ENCODE peak calls at places on chromosomes 16 and 17, in ten cellular contexts. M is progenitor cell of endocrine pancreas; J is GM13977; W is activated CD8-positive, alpha-beta memory T cell treated with anti-CD3 and anti-CD28 coated beads for 24 hours; A is stomach; N is COLO829; H is activated naive CD4-positive, alpha-beta T cell; X is stimulated activated CD8-positive, alpha-beta memory T cell treated with anti-CD3 and anti-CD28 coated beads, Interleukin-15, amount 100 ng/mL, for 1 hour; Y is stimulated activated CD4-positive, alpha-beta T cell treated with anti-CD3 and anti-CD28 coated beads, TNF-alpha, amount 100 ng/mL, for 1 hour; V is EL. B is an unnamed sample.

GRCh38 chr16:53090591-53091507 is 36.1 kb downstream of the CHD9 start:
- DNase-seq in M (no peak), J (no peak), W (no peak), A (peak), N (no peak), H (no peak), X (no peak), Y (no peak), V (peak), B (peak)

GRCh38 chr16:25868966-25869365 is 177.2 kb downstream of the HS3ST4 start:
- DNase-seq in M (no peak), J (no peak), W (no peak), A (no peak), N (no peak), H (no peak), X (no peak), Y (no peak), V (no peak), B (no peak)

GRCh38 chr17:42937712-42938596 is 26.3 kb downstream of the AARSD1 start:
- DNase-seq in M (peak), J (peak), W (no peak), A (no peak), N (peak), H (no peak), X (no peak), Y (no peak), V (peak), B (peak)

GRCh38 chr16:73329363-73330306 is 281.7 kb upstream of the ZFHX3 start:
- DNase-seq in M (no peak), J (no peak), W (no peak), A (no peak), N (peak), H (no peak), X (no peak), Y (no peak), V (no peak), B (no peak)

GRCh38 chr16:46947900-46948547 is 25.4 kb downstream of the DNAJA2 start:
- DNase-seq in M (no peak), J (peak), W (no peak), A (peak), N (peak), H (no peak), X (no peak), Y (no peak), V (peak), B (peak)

GRCh38 chr16:86379505-86379846 is 130.9 kb upstream of the FOXF1 start:
- DNase-seq in M (no peak), J (no peak), W (no peak), A (no peak), N (no peak), H (no peak), X (no peak), Y (no peak), V (peak), B (no peak)

GRCh38 chr17:57284583-57284982 is 28.3 kb downstream of the MSI2 start:
- DNase-seq in M (no peak), J (peak), W (no peak), A (no peak), N (no peak), H (no peak), X (no peak), Y (no peak), V (no peak), B (no peak)

GRCh38 chr17:59914274-59914854 is 21.4 kb downstream of the RPS6KB1 start:
- DNase-seq in M (no peak), J (peak), W (no peak), A (no peak), N (peak), H (no peak), X (no peak), Y (no peak), V (peak), B (peak)

GRCh38 chr17:15350777-15351486 is 9.5 kb upstream of the TEKT3 start:
- DNase-seq in M (no peak), J (no peak), W (no peak), A (no peak), N (no peak), H (no peak), X (no peak), Y (no peak), V (no peak), B (no peak)

GRCh38 chr17:75273968-75274708 is 3.1 kb upstream of the MIF4GD start:
- DNase-seq in M (no peak), J (no peak), W (no peak), A (no peak), N (no peak), H (no peak), X (no peak), Y (no peak), V (peak), B (no peak)

GRCh38 chr17:3722716-3723115 is 987 bp upstream of the HASPIN start:
- DNase-seq in M (no peak), J (no peak), W (no peak), A (no peak), N (no peak), H (no peak), X (no peak), Y (no peak), V (no peak), B (peak)

GRCh38 chr16:53048139-53048915 is 4.4 kb downstream of the CHD9NB start:
- DNase-seq in M (no peak), J (no peak), W (no peak), A (no peak), N (no peak), H (no peak), X (no peak), Y (no peak), V (no peak), B (peak)

GRCh38 chr16:72501739-72502653 is 330.0 kb upstream of the PMFBP1 start:
- DNase-seq in M (peak), J (peak), W (peak), A (peak), N (peak), H (no peak), X (no peak), Y (no peak), V (peak), B (peak)

GRCh38 chr17:7856081-7856791 is 1.1 kb downstream of the NAA38 start:
- DNase-seq in M (no peak), J (peak), W (peak), A (no peak), N (no peak), H (no peak), X (no peak), Y (no peak), V (peak), B (no peak)

GRCh38 chr17:8176197-8176940 is at the start of gene TMEM107:
- DNase-seq in M (peak), J (peak), W (peak), A (peak), N (peak), H (peak), X (no peak), Y (peak), V (peak), B (peak)

GRCh38 chr16:19330801-19331484 is 45.4 kb downstream of the CLEC19A start:
- DNase-seq in M (no peak), J (no peak), W (no peak), A (peak), N (no peak), H (no peak), X (no peak), Y (no peak), V (peak), B (no peak)

GRCh38 chr17:20009052-20009301 is 182 bp upstream of the SPECC1 start:
- DNase-seq in M (no peak), J (no peak), W (no peak), A (no peak), N (peak), H (no peak), X (no peak), Y (no peak), V (no peak), B (no peak)

GRCh38 chr17:33436321-33436720 is 143.2 kb upstream of the ASIC2 start:
- DNase-seq in M (no peak), J (no peak), W (no peak), A (no peak), N (no peak), H (no peak), X (no peak), Y (no peak), V (peak), B (peak)

GRCh38 chr17:44307387-44308186 is 814 bp upstream of the RUNDC3A start:
- DNase-seq in M (no peak), J (no peak), W (no peak), A (no peak), N (peak), H (no peak), X (no peak), Y (no peak), V (peak), B (peak)

GRCh38 chr17:65553646-65554567 is 7.5 kb downstream of the AXIN2 start:
- DNase-seq in M (no peak), J (no peak), W (no peak), A (no peak), N (no peak), H (no peak), X (no peak), Y (no peak), V (no peak), B (no peak)

GRCh38 chr17:79684132-79684985 is 46.4 kb upstream of the ENPP7 start:
- DNase-seq in M (no peak), J (no peak), W (no peak), A (no peak), N (no peak), H (no peak), X (no peak), Y (no peak), V (no peak), B (no peak)

GRCh38 chr16:88287219-88287618 is 95.5 kb upstream of the ZNF469 start:
- DNase-seq in M (no peak), J (no peak), W (no peak), A (no peak), N (no peak), H (no peak), X (no peak), Y (no peak), V (peak), B (no peak)

GRCh38 chr17:61627658-61628057 is 36.6 kb upstream of the NACA2 start:
- DNase-seq in M (no peak), J (no peak), W (no peak), A (no peak), N (no peak), H (no peak), X (no peak), Y (no peak), V (no peak), B (no peak)

GRCh38 chr17:43766413-43767052 is 7.9 kb upstream of the SOST start:
- DNase-seq in M (no peak), J (no peak), W (peak), A (peak), N (peak), H (peak), X (no peak), Y (peak), V (peak), B (no peak)

GRCh38 chr16:67535201-67535600 is 6.6 kb downstream of the RIPOR1 start:
- DNase-seq in M (no peak), J (no peak), W (no peak), A (no peak), N (no peak), H (no peak), X (no peak), Y (no peak), V (no peak), B (no peak)

B was measured in renal cortical epithelial cell.